ENCODE peak calls at places on chromosomes 6 and 20, in four cellular contexts. Z is Panc1, R is HepG2, G is K562. W is an unnamed sample. For H3K4me1, the result is how much of the 10 kb centered on the place peaks cover.

GRCh38 chr6:125201961-125202729 is 48.6 kb downstream of the TPD52L1 start:
- DNase-seq in Z (peak), R (no peak), G (peak), W (peak)

GRCh38 chr6:135423649-135424128 is 73.9 kb downstream of the AHI1 start:
- DNase-seq in Z (no peak), R (peak), G (peak), W (peak)

GRCh38 chr20:32436142-32436861 is 78.2 kb downstream of the ASXL1 start:
- DNase-seq in Z (no peak), R (no peak), G (no peak), W (no peak)

GRCh38 chr20:45341939-45342862 is 6.0 kb downstream of the SDC4 start:
- DNase-seq in Z (no peak), R (peak), G (no peak), W (no peak)

GRCh38 chr6:37244430-37245310 is 12.9 kb upstream of the TBC1D22B start:
- DNase-seq in Z (no peak), R (peak), G (peak), W (no peak)

GRCh38 chr20:41150664-41151063 is 13.3 kb downstream of the PLCG1 start:
- DNase-seq in Z (no peak), R (no peak), G (peak), W (no peak)

GRCh38 chr6:61887425-61887824 is 398.6 kb downstream of the KHDRBS2 start:
- DNase-seq in Z (no peak), R (no peak), G (no peak), W (no peak)

GRCh38 chr20:13777171-13777601 is 7.5 kb downstream of the ESF1 start:
- DNase-seq in Z (no peak), R (no peak), G (no peak), W (peak)

GRCh38 chr6:158554611-158555361 is 5.1 kb upstream of the TMEM181 start:
- DNase-seq in Z (no peak), R (peak), G (no peak), W (no peak)

GRCh38 chr6:169397684-169398083 is 144.0 kb upstream of the THBS2 start:
- DNase-seq in Z (no peak), R (no peak), G (no peak), W (no peak)

GRCh38 chr6:169328112-169328801 is 74.6 kb upstream of the THBS2 start:
- DNase-seq in Z (no peak), R (no peak), G (no peak), W (no peak)

GRCh38 chr6:31203345-31203979 is 33.0 kb upstream of the POU5F1 start:
- DNase-seq in Z (peak), R (peak), G (peak), W (peak)

GRCh38 chr6:119323478-119323877 is 26.1 kb downstream of the MAN1A1 start:
- DNase-seq in Z (no peak), R (no peak), G (no peak), W (peak)

GRCh38 chr20:34402461-34402860 is 39.4 kb downstream of the ITCH start:
- DNase-seq in Z (no peak), R (no peak), G (no peak), W (no peak)

GRCh38 chr6:5181494-5182287 is 79.1 kb downstream of the LYRM4 start:
- DNase-seq in Z (no peak), R (no peak), G (no peak), W (no peak)

GRCh38 chr6:76422814-76423213 is 350.4 kb upstream of the IMPG1 start:
- DNase-seq in Z (no peak), R (no peak), G (no peak), W (no peak)

GRCh38 chr6:168221000-168221399 is 98.6 kb downstream of the DACT2 start:
- DNase-seq in Z (no peak), R (no peak), G (no peak), W (no peak)

GRCh38 chr6:6715465-6715864 is 126.9 kb downstream of the LY86 start:
- DNase-seq in Z (no peak), R (no peak), G (no peak), W (no peak)

GRCh38 chr6:6713660-6714446 is 125.3 kb downstream of the LY86 start:
- DNase-seq in Z (no peak), R (no peak), G (no peak), W (no peak)

GRCh38 chr6:6712258-6712978 is 123.9 kb downstream of the LY86 start:
- DNase-seq in Z (no peak), R (peak), G (peak), W (peak)

GRCh38 chr6:6712979-6713514 is 124.5 kb downstream of the LY86 start:
- DNase-seq in Z (no peak), R (no peak), G (no peak), W (no peak)

GRCh38 chr6:6714498-6715360 is 126.2 kb downstream of the LY86 start:
- DNase-seq in Z (no peak), R (no peak), G (no peak), W (no peak)
- H3K4me1 ChIP-seq in Z (under half), R (under half), G (under half), W (under half)

DNA sequence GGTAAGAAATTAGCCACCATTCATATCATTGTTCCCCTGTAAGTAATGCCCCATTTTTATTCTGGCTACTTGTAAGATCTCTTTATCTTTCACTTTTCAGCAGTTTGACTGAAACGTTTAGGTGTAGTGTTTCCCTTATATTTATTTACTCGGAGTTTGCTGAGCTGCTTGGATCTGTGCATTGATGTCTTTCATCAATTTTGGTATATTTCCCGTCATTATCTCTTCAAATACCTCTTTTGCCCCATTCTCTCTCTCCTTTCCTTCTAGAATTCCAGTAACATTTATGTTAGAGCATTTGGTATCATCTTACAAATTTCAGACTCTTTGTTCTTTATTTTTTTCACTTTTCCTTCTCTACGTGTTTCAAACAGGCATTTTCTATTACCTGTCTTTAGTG is 9.2 kb upstream of the SLC13A3 start:
- DNase-seq in Z (no peak), R (no peak), G (no peak), W (no peak)
- TF ChIP-seq TCF7L2 in Z (no peak), R (no peak), G (no peak), W (no peak)

GRCh38 chr6:137676888-137677287 is 182.7 kb upstream of the OLIG3 start:
- DNase-seq in Z (no peak), R (no peak), G (no peak), W (no peak)

GRCh38 chr6:137681445-137682009 is 185.5 kb upstream of the TNFAIP3 start:
- DNase-seq in Z (no peak), R (no peak), G (no peak), W (no peak)

GRCh38 chr6:137677714-137678113 is 183.5 kb upstream of the OLIG3 start:
- DNase-seq in Z (no peak), R (no peak), G (no peak), W (no peak)

GRCh38 chr6:137680678-137681346 is 186.2 kb upstream of the TNFAIP3 start:
- DNase-seq in Z (no peak), R (no peak), G (no peak), W (no peak)

DNA sequence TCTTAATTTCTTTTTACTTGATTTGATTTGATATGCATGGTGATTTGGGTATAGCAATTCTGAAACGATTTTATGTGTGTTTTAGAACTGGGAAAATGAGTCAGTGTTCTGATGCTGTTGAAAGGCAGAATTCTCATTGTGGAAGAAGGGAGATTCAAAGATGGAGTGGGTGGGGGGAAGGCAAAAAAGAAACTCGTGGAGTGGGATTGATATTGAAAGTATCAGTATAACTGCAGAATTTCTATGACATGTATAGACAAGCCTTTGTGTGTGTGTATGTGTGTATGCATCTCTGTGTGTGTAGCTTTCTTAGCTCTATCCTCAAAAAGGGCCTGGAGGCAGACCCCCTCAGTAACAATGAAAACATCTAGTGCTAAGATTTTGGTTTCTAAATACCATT is 184.3 kb upstream of the OLIG3 start:
- DNase-seq in Z (no peak), R (no peak), G (no peak), W (no peak)
- TF ChIP-seq SIN3A in Z (no peak), R (no peak), G (no peak), W (no peak)

DNA sequence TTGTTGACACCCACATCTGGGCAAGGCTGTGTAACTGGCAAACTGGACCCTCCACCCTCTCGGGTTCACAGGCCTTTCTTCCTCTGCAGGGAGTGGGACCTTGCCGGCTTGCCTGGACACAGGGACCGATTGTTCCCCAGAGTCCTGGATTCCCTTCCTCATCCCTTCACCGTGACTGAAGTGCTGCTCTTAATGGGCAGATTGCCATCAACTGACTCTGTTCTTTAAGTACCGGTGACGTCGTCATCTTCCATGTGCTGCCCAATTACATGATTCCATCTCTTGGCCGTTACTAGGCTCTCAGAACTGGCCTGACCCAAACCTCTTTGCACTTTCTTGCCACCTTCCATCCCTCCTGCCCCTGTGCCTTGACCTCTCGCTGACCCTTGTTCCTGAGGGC is 85.4 kb downstream of the EYA4 start:
- DNase-seq in Z (no peak), R (no peak), G (no peak), W (no peak)
- H3K4me1 ChIP-seq in Z (under half), R (under half), G (under half), W (under half)

GRCh38 chr6:53754330-53754729 is 40.5 kb upstream of the LRRC1 start:
- DNase-seq in Z (no peak), R (no peak), G (no peak), W (no peak)
- TF ChIP-seq TCF7L2 in Z (no peak), R (no peak), G (no peak), W (no peak)

GRCh38 chr20:1804129-1804503 is 91.1 kb upstream of the SIRPA start:
- DNase-seq in Z (no peak), R (no peak), G (no peak), W (no peak)

GRCh38 chr20:1802385-1803215 is 92.6 kb upstream of the SIRPA start:
- DNase-seq in Z (no peak), R (peak), G (peak), W (no peak)

GRCh38 chr20:1804554-1804956 is 90.7 kb upstream of the SIRPA start:
- DNase-seq in Z (no peak), R (no peak), G (no peak), W (no peak)

GRCh38 chr20:1805161-1805581 is 90.0 kb upstream of the SIRPA start:
- DNase-seq in Z (no peak), R (no peak), G (no peak), W (no peak)

DNA sequence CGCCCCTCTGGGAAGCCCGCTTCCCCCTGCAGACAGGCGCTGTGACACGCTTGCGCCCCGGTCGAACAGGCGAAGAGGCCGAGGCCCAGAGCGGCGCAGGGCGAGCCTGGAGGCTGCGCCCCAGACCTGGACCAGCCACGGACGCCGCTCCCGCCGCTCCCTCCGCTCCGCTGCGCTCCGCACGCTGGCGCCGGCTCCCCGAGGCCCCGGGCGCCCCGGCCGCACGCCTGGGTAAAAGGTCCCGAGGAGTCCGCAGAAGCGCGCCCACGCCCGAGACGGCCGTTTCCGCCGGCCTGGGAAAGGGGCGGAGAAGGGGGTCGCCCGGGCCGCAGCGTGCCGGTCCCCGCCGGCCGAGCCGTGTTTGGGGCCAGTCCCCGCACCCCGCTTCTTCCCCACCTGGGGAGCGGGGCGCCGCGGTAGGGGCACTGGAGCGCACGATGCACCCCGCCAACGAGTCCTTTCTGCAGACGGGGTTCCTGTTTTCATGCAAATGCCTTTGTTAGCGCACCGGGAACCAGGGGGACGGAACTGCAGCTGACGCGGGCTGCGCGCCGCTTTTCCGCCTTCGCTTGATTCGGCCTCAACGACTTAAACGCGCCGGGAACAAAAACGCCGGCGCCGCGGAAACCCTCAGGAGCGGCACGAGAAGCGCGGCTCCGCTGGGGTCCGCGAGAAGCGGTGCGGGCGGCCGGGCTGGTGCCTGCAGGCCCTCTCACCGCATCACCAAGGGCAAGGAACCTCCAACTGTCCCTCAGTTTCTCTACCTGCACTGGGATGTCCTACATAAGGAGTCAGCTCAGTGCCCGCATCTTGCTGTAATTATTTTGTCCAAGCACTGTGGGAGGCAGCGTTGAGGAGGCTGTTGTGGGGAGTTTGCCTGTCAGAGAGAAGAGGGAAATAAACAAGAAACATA is 91.7 kb upstream of the SIRPA start:
- DNase-seq in Z (no peak), R (no peak), G (no peak), W (no peak)
- TF ChIP-seq SIN3A in Z (no peak), R (no peak), G (no peak), W (no peak)

GRCh38 chr6:109461733-109462526 is 6.4 kb upstream of the MICAL1 start:
- DNase-seq in Z (no peak), R (no peak), G (no peak), W (no peak)
- H3K4me1 ChIP-seq in Z (under half), R (under half), G (under half), W (under half)

GRCh38 chr6:7976485-7977010 is 66.0 kb upstream of the TXNDC5 start:
- DNase-seq in Z (no peak), R (no peak), G (no peak), W (no peak)
- TF ChIP-seq TCF7L2 in Z (no peak), R (no peak), G (no peak), W (no peak)